ENCODE peak calls at places on chromosomes 3 and 15, in eight cellular contexts. One of them, this sample, is unnamed.

GRCh38 chr3:11211531-11212300 is 57.4 kb downstream of the HRH1 start:
- DNase-seq in GM12865: no peak
- DNase-seq in Calu3: no peak
- DNase-seq in coronary artery: no peak
- DNase-seq in B cell: no peak
- DNase-seq in D721Med: no peak
- DNase-seq in endothelial cell: no peak
- DNase-seq in cardiac fibroblast: peak
- DNase-seq in this sample: no peak

GRCh38 chr3:39707314-39707909 is 102.0 kb upstream of the MYRIP start:
- DNase-seq in endothelial cell: peak
- DNase-seq in D721Med: no peak
- DNase-seq in B cell: peak
- DNase-seq in coronary artery: no peak
- DNase-seq in GM12865: peak
- DNase-seq in cardiac fibroblast: peak
- DNase-seq in Calu3: peak
- DNase-seq in this sample: no peak

GRCh38 chr15:90264649-90265048 is 823 bp upstream of the NGRN start:
- DNase-seq in D721Med: no peak
- DNase-seq in GM12865: peak
- DNase-seq in Calu3: peak
- DNase-seq in coronary artery: no peak
- DNase-seq in B cell: no peak
- DNase-seq in cardiac fibroblast: no peak
- DNase-seq in endothelial cell: no peak
- DNase-seq in this sample: no peak

GRCh38 chr3:11601446-11602241 is 42.1 kb downstream of the VGLL4 start:
- DNase-seq in endothelial cell: no peak
- DNase-seq in GM12865: peak
- DNase-seq in B cell: peak
- DNase-seq in D721Med: no peak
- DNase-seq in cardiac fibroblast: peak
- DNase-seq in Calu3: no peak
- DNase-seq in coronary artery: peak
- DNase-seq in this sample: no peak

GRCh38 chr3:133547432-133548041 is 25.9 kb upstream of the CDV3 start:
- DNase-seq in D721Med: no peak
- DNase-seq in cardiac fibroblast: peak
- DNase-seq in Calu3: no peak
- DNase-seq in endothelial cell: no peak
- DNase-seq in coronary artery: peak
- DNase-seq in GM12865: no peak
- DNase-seq in B cell: no peak
- DNase-seq in this sample: no peak

GRCh38 chr3:142534543-142534942 is 44.0 kb downstream of the ATR start:
- DNase-seq in Calu3: no peak
- DNase-seq in cardiac fibroblast: no peak
- DNase-seq in endothelial cell: no peak
- DNase-seq in coronary artery: no peak
- DNase-seq in GM12865: no peak
- DNase-seq in D721Med: no peak
- DNase-seq in B cell: no peak
- DNase-seq in this sample: no peak

GRCh38 chr3:13884851-13885703 is 5.2 kb upstream of the WNT7A start:
- DNase-seq in cardiac fibroblast: no peak
- DNase-seq in Calu3: peak
- DNase-seq in endothelial cell: peak
- DNase-seq in coronary artery: peak
- DNase-seq in B cell: peak
- DNase-seq in D721Med: no peak
- DNase-seq in GM12865: peak
- DNase-seq in this sample: no peak

GRCh38 chr15:80121546-80121945 is 31.3 kb upstream of the FAH start:
- DNase-seq in GM12865: no peak
- DNase-seq in cardiac fibroblast: no peak
- DNase-seq in D721Med: no peak
- DNase-seq in coronary artery: no peak
- DNase-seq in Calu3: no peak
- DNase-seq in endothelial cell: no peak
- DNase-seq in B cell: no peak
- DNase-seq in this sample: no peak

GRCh38 chr3:170350515-170351413 is 6.8 kb upstream of the SKIL start:
- DNase-seq in GM12865: peak
- DNase-seq in cardiac fibroblast: no peak
- DNase-seq in Calu3: no peak
- DNase-seq in endothelial cell: no peak
- DNase-seq in B cell: no peak
- DNase-seq in D721Med: no peak
- DNase-seq in coronary artery: no peak
- DNase-seq in this sample: no peak

GRCh38 chr3:107817076-107817475 is 273.8 kb downstream of the CD47 start:
- DNase-seq in B cell: no peak
- DNase-seq in coronary artery: no peak
- DNase-seq in Calu3: no peak
- DNase-seq in GM12865: no peak
- DNase-seq in endothelial cell: no peak
- DNase-seq in cardiac fibroblast: no peak
- DNase-seq in D721Med: no peak
- DNase-seq in this sample: no peak

GRCh38 chr3:185216587-185216918 is 37.3 kb downstream of the EHHADH start:
- DNase-seq in cardiac fibroblast: peak
- DNase-seq in D721Med: no peak
- DNase-seq in Calu3: no peak
- DNase-seq in B cell: no peak
- DNase-seq in coronary artery: no peak
- DNase-seq in endothelial cell: no peak
- DNase-seq in GM12865: no peak
- DNase-seq in this sample: no peak

GRCh38 chr3:72102057-72102711 is 317.2 kb upstream of the PROK2 start:
- DNase-seq in B cell: peak
- DNase-seq in GM12865: peak
- DNase-seq in coronary artery: no peak
- DNase-seq in cardiac fibroblast: no peak
- DNase-seq in Calu3: no peak
- DNase-seq in endothelial cell: no peak
- DNase-seq in D721Med: no peak
- DNase-seq in this sample: no peak

GRCh38 chr15:77632760-77633133 is at the start of gene LINGO1:
- DNase-seq in endothelial cell: no peak
- DNase-seq in cardiac fibroblast: peak
- DNase-seq in coronary artery: no peak
- DNase-seq in D721Med: no peak
- DNase-seq in GM12865: no peak
- DNase-seq in Calu3: peak
- DNase-seq in B cell: peak
- DNase-seq in this sample: no peak

GRCh38 chr3:52742418-52743041 is 28.2 kb downstream of the NEK4 start:
- DNase-seq in endothelial cell: no peak
- DNase-seq in cardiac fibroblast: peak
- DNase-seq in Calu3: peak
- DNase-seq in GM12865: peak
- DNase-seq in B cell: peak
- DNase-seq in coronary artery: no peak
- DNase-seq in D721Med: peak
- DNase-seq in this sample: no peak

GRCh38 chr15:63601727-63602185 is 4.6 kb downstream of the FBXL22 start:
- DNase-seq in cardiac fibroblast: no peak
- DNase-seq in GM12865: peak
- DNase-seq in Calu3: peak
- DNase-seq in coronary artery: no peak
- DNase-seq in B cell: peak
- DNase-seq in D721Med: no peak
- DNase-seq in endothelial cell: no peak
- DNase-seq in this sample: no peak

GRCh38 chr15:67003586-67003985 is 61.8 kb upstream of the SMAD3 start:
- DNase-seq in GM12865: no peak
- DNase-seq in endothelial cell: no peak
- DNase-seq in cardiac fibroblast: no peak
- DNase-seq in B cell: no peak
- DNase-seq in D721Med: no peak
- DNase-seq in Calu3: no peak
- DNase-seq in coronary artery: no peak
- DNase-seq in this sample: no peak

GRCh38 chr15:48285329-48286214 is 45.7 kb upstream of the DUT start:
- DNase-seq in D721Med: no peak
- DNase-seq in Calu3: peak
- DNase-seq in B cell: peak
- DNase-seq in coronary artery: no peak
- DNase-seq in GM12865: peak
- DNase-seq in cardiac fibroblast: peak
- DNase-seq in endothelial cell: peak
- DNase-seq in this sample: no peak

GRCh38 chr3:153768559-153769469 is 352.4 kb upstream of the ARHGEF26 start:
- DNase-seq in B cell: peak
- DNase-seq in GM12865: peak
- DNase-seq in endothelial cell: peak
- DNase-seq in cardiac fibroblast: peak
- DNase-seq in coronary artery: no peak
- DNase-seq in D721Med: peak
- DNase-seq in Calu3: peak
- DNase-seq in this sample: no peak

GRCh38 chr15:69045810-69046209 is 31.3 kb downstream of the NOX5 start:
- DNase-seq in coronary artery: no peak
- DNase-seq in Calu3: no peak
- DNase-seq in B cell: no peak
- DNase-seq in cardiac fibroblast: peak
- DNase-seq in D721Med: no peak
- DNase-seq in endothelial cell: no peak
- DNase-seq in GM12865: no peak
- DNase-seq in this sample: no peak

GRCh38 chr15:60766391-60767128 is 287.6 kb upstream of the ICE2 start:
- DNase-seq in B cell: no peak
- DNase-seq in coronary artery: no peak
- DNase-seq in cardiac fibroblast: no peak
- DNase-seq in GM12865: no peak
- DNase-seq in Calu3: no peak
- DNase-seq in D721Med: no peak
- DNase-seq in endothelial cell: no peak
- DNase-seq in this sample: no peak

GRCh38 chr15:43527802-43528541 is 10.6 kb downstream of the MAP1A start:
- DNase-seq in GM12865: no peak
- DNase-seq in endothelial cell: no peak
- DNase-seq in cardiac fibroblast: no peak
- DNase-seq in B cell: peak
- DNase-seq in coronary artery: no peak
- DNase-seq in D721Med: no peak
- DNase-seq in Calu3: no peak
- DNase-seq in this sample: no peak

GRCh38 chr3:186930639-186931486 is 537 bp downstream of the ST6GAL1 start:
- DNase-seq in Calu3: peak
- DNase-seq in B cell: peak
- DNase-seq in cardiac fibroblast: peak
- DNase-seq in endothelial cell: peak
- DNase-seq in GM12865: peak
- DNase-seq in coronary artery: peak
- DNase-seq in D721Med: no peak
- DNase-seq in this sample: no peak

GRCh38 chr3:118628704-118629341 is 405.8 kb downstream of the IGSF11 start:
- DNase-seq in Calu3: peak
- DNase-seq in endothelial cell: peak
- DNase-seq in GM12865: peak
- DNase-seq in B cell: no peak
- DNase-seq in cardiac fibroblast: peak
- DNase-seq in D721Med: peak
- DNase-seq in coronary artery: no peak
- DNase-seq in this sample: no peak

GRCh38 chr15:74788716-74789151 is 6.9 kb downstream of the CSK start:
- DNase-seq in Calu3: no peak
- DNase-seq in coronary artery: no peak
- DNase-seq in D721Med: no peak
- DNase-seq in GM12865: peak
- DNase-seq in endothelial cell: no peak
- DNase-seq in B cell: peak
- DNase-seq in cardiac fibroblast: no peak
- DNase-seq in this sample: no peak

GRCh38 chr3:105938101-105938500 is 69.3 kb upstream of the CBLB start:
- DNase-seq in coronary artery: no peak
- DNase-seq in cardiac fibroblast: peak
- DNase-seq in D721Med: no peak
- DNase-seq in Calu3: no peak
- DNase-seq in B cell: no peak
- DNase-seq in endothelial cell: no peak
- DNase-seq in GM12865: no peak
- DNase-seq in this sample: no peak

GRCh38 chr3:56682458-56683121 is 475 bp downstream of the TASOR start:
- DNase-seq in endothelial cell: peak
- DNase-seq in Calu3: peak
- DNase-seq in cardiac fibroblast: peak
- DNase-seq in coronary artery: peak
- DNase-seq in GM12865: peak
- DNase-seq in B cell: peak
- DNase-seq in D721Med: no peak
- DNase-seq in this sample: peak
- TF ChIP-seq CTCF in endothelial cell: no peak
- TF ChIP-seq CTCF in Calu3: no peak
- TF ChIP-seq CTCF in cardiac fibroblast: peak
- TF ChIP-seq CTCF in coronary artery: no peak
- TF ChIP-seq CTCF in GM12865: no peak
- TF ChIP-seq CTCF in B cell: no peak
- TF ChIP-seq CTCF in D721Med: no peak
- TF ChIP-seq CTCF in this sample: no peak

GRCh38 chr3:160686955-160687535 is 10.1 kb downstream of the ARL14 start:
- DNase-seq in GM12865: peak
- DNase-seq in cardiac fibroblast: peak
- DNase-seq in D721Med: no peak
- DNase-seq in B cell: no peak
- DNase-seq in endothelial cell: no peak
- DNase-seq in coronary artery: no peak
- DNase-seq in Calu3: no peak
- DNase-seq in this sample: no peak
- TF ChIP-seq CTCF in GM12865: peak
- TF ChIP-seq CTCF in cardiac fibroblast: peak
- TF ChIP-seq CTCF in D721Med: peak
- TF ChIP-seq CTCF in B cell: peak
- TF ChIP-seq CTCF in endothelial cell: peak
- TF ChIP-seq CTCF in coronary artery: no peak
- TF ChIP-seq CTCF in Calu3: peak
- TF ChIP-seq CTCF in this sample: no peak

DNA sequence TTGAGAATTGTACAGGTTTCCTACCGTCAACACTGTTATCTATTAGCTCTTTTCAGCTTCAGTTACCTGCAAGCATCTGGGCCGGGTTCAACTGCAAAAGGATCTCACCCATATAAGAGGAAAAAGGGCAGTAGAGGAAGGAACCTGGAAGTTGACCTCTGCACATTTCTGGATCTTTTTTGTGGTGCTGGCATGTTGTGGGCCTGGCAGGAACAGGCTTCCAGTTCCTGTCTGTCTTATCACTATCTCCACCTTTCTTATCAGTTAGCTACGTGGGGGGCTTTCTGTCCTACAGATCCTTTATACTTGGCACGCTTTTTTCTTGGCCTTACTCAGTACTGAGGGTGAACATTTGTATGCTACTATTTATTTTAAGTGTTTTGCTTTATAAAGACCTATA is 42.2 kb upstream of the TJP1 start:
- DNase-seq in D721Med: no peak
- DNase-seq in endothelial cell: peak
- DNase-seq in Calu3: no peak
- DNase-seq in B cell: no peak
- DNase-seq in cardiac fibroblast: no peak
- DNase-seq in GM12865: no peak
- DNase-seq in coronary artery: no peak
- DNase-seq in this sample: no peak
- TF ChIP-seq CTCF in D721Med: no peak
- TF ChIP-seq CTCF in endothelial cell: no peak
- TF ChIP-seq CTCF in Calu3: no peak
- TF ChIP-seq CTCF in B cell: no peak
- TF ChIP-seq CTCF in cardiac fibroblast: no peak
- TF ChIP-seq CTCF in GM12865: no peak
- TF ChIP-seq CTCF in coronary artery: no peak
- TF ChIP-seq CTCF in this sample: no peak

GRCh38 chr15:97101572-97101971 is 771.1 kb downstream of the NR2F2 start:
- DNase-seq in B cell: no peak
- DNase-seq in GM12865: no peak
- DNase-seq in Calu3: no peak
- DNase-seq in D721Med: no peak
- DNase-seq in cardiac fibroblast: no peak
- DNase-seq in endothelial cell: no peak
- DNase-seq in coronary artery: no peak
- DNase-seq in this sample: no peak
- TF ChIP-seq CTCF in B cell: no peak
- TF ChIP-seq CTCF in GM12865: no peak
- TF ChIP-seq CTCF in Calu3: no peak
- TF ChIP-seq CTCF in D721Med: no peak
- TF ChIP-seq CTCF in cardiac fibroblast: no peak
- TF ChIP-seq CTCF in endothelial cell: no peak
- TF ChIP-seq CTCF in coronary artery: no peak
- TF ChIP-seq CTCF in this sample: no peak

This sample was measured in omental fat pad.